ENCODE peak calls at places on chromosomes 5 and 9, in five cellular contexts. One of them, this sample, is unnamed.

GRCh38 chr5:124698774-124699173 is 47.7 kb downstream of the ZNF608 start:
- DNase-seq in AG04449: no peak
- DNase-seq in body of pancreas: no peak
- DNase-seq in fibroblast of mammary gland: peak
- DNase-seq in mammary epithelial cell: no peak
- DNase-seq in this sample: no peak

GRCh38 chr9:95753762-95754465 is 121.6 kb upstream of the ERCC6L2 start:
- DNase-seq in AG04449: no peak
- DNase-seq in body of pancreas: no peak
- DNase-seq in fibroblast of mammary gland: no peak
- DNase-seq in mammary epithelial cell: no peak
- DNase-seq in this sample: no peak

GRCh38 chr5:177354256-177354655 is 2.8 kb upstream of the LMAN2 start:
- DNase-seq in AG04449: no peak
- DNase-seq in body of pancreas: no peak
- DNase-seq in fibroblast of mammary gland: no peak
- DNase-seq in mammary epithelial cell: no peak
- DNase-seq in this sample: no peak

GRCh38 chr9:6646028-6646636 is 603 bp upstream of the GLDC start:
- DNase-seq in AG04449: no peak
- DNase-seq in body of pancreas: no peak
- DNase-seq in fibroblast of mammary gland: no peak
- DNase-seq in mammary epithelial cell: no peak
- DNase-seq in this sample: no peak

GRCh38 chr9:846852-847251 is 5.4 kb downstream of the DMRT1 start:
- DNase-seq in AG04449: no peak
- DNase-seq in body of pancreas: no peak
- DNase-seq in fibroblast of mammary gland: no peak
- DNase-seq in mammary epithelial cell: peak
- DNase-seq in this sample: no peak

GRCh38 chr9:126700903-126701819 is 87.4 kb downstream of the LMX1B start:
- DNase-seq in AG04449: no peak
- DNase-seq in body of pancreas: no peak
- DNase-seq in fibroblast of mammary gland: no peak
- DNase-seq in mammary epithelial cell: no peak
- DNase-seq in this sample: no peak

GRCh38 chr9:68872026-68872501 is 141.8 kb downstream of the PRKACG start:
- DNase-seq in AG04449: no peak
- DNase-seq in body of pancreas: peak
- DNase-seq in fibroblast of mammary gland: no peak
- DNase-seq in mammary epithelial cell: no peak
- DNase-seq in this sample: peak

GRCh38 chr9:114507726-114508125 is 2.5 kb upstream of the WHRN start:
- DNase-seq in AG04449: no peak
- DNase-seq in body of pancreas: no peak
- DNase-seq in fibroblast of mammary gland: peak
- DNase-seq in mammary epithelial cell: peak
- DNase-seq in this sample: no peak

GRCh38 chr5:61000887-61001286 is 55.9 kb downstream of the NDUFAF2 start:
- DNase-seq in AG04449: peak
- DNase-seq in body of pancreas: no peak
- DNase-seq in fibroblast of mammary gland: peak
- DNase-seq in mammary epithelial cell: no peak
- DNase-seq in this sample: no peak

GRCh38 chr9:124870723-124871122 is 8.8 kb downstream of the ARPC5L start:
- DNase-seq in AG04449: no peak
- DNase-seq in body of pancreas: no peak
- DNase-seq in fibroblast of mammary gland: no peak
- DNase-seq in mammary epithelial cell: no peak
- DNase-seq in this sample: no peak

GRCh38 chr5:158709279-158709678 is 390.4 kb downstream of the EBF1 start:
- DNase-seq in AG04449: no peak
- DNase-seq in body of pancreas: no peak
- DNase-seq in fibroblast of mammary gland: no peak
- DNase-seq in mammary epithelial cell: no peak
- DNase-seq in this sample: no peak

GRCh38 chr9:69195019-69195418 is 20.9 kb downstream of the TJP2 start:
- DNase-seq in AG04449: no peak
- DNase-seq in body of pancreas: no peak
- DNase-seq in fibroblast of mammary gland: no peak
- DNase-seq in mammary epithelial cell: no peak
- DNase-seq in this sample: no peak

GRCh38 chr5:108636135-108636888 is 111.4 kb upstream of the FER start:
- DNase-seq in AG04449: no peak
- DNase-seq in body of pancreas: no peak
- DNase-seq in fibroblast of mammary gland: no peak
- DNase-seq in mammary epithelial cell: no peak
- DNase-seq in this sample: no peak

GRCh38 chr5:80659111-80659510 is 4.3 kb upstream of the DHFR start:
- DNase-seq in AG04449: no peak
- DNase-seq in body of pancreas: no peak
- DNase-seq in fibroblast of mammary gland: peak
- DNase-seq in mammary epithelial cell: peak
- DNase-seq in this sample: no peak

GRCh38 chr5:96214442-96215197 is 218.4 kb downstream of the PCSK1 start:
- DNase-seq in AG04449: no peak
- DNase-seq in body of pancreas: peak
- DNase-seq in fibroblast of mammary gland: no peak
- DNase-seq in mammary epithelial cell: no peak
- DNase-seq in this sample: no peak

GRCh38 chr9:137095664-137096517 is 9.1 kb downstream of the MAN1B1 start:
- DNase-seq in AG04449: no peak
- DNase-seq in body of pancreas: no peak
- DNase-seq in fibroblast of mammary gland: no peak
- DNase-seq in mammary epithelial cell: no peak
- DNase-seq in this sample: no peak

GRCh38 chr9:4048441-4048840 is 251.4 kb downstream of the GLIS3 start:
- DNase-seq in AG04449: no peak
- DNase-seq in body of pancreas: no peak
- DNase-seq in fibroblast of mammary gland: peak
- DNase-seq in mammary epithelial cell: no peak
- DNase-seq in this sample: no peak

GRCh38 chr5:91245871-91246270 is 137.2 kb downstream of the ARRDC3 start:
- DNase-seq in AG04449: no peak
- DNase-seq in body of pancreas: no peak
- DNase-seq in fibroblast of mammary gland: peak
- DNase-seq in mammary epithelial cell: no peak
- DNase-seq in this sample: no peak

GRCh38 chr5:170420809-170421412 is 31.7 kb upstream of the KCNMB1 start:
- DNase-seq in AG04449: peak
- DNase-seq in body of pancreas: peak
- DNase-seq in fibroblast of mammary gland: peak
- DNase-seq in mammary epithelial cell: peak
- DNase-seq in this sample: peak

GRCh38 chr5:2109566-2109965 is 226.8 kb upstream of the IRX4 start:
- DNase-seq in AG04449: no peak
- DNase-seq in body of pancreas: no peak
- DNase-seq in fibroblast of mammary gland: no peak
- DNase-seq in mammary epithelial cell: no peak
- DNase-seq in this sample: no peak

GRCh38 chr9:87405677-87406544 is 91.8 kb upstream of the DAPK1 start:
- DNase-seq in AG04449: no peak
- DNase-seq in body of pancreas: peak
- DNase-seq in fibroblast of mammary gland: peak
- DNase-seq in mammary epithelial cell: no peak
- DNase-seq in this sample: no peak

GRCh38 chr9:23822331-23823169 is 3.5 kb downstream of the ELAVL2 start:
- DNase-seq in AG04449: no peak
- DNase-seq in body of pancreas: no peak
- DNase-seq in fibroblast of mammary gland: no peak
- DNase-seq in mammary epithelial cell: no peak
- DNase-seq in this sample: no peak

GRCh38 chr9:23826120-23826629 is at the start of gene ELAVL2:
- DNase-seq in AG04449: peak
- DNase-seq in body of pancreas: peak
- DNase-seq in fibroblast of mammary gland: peak
- DNase-seq in mammary epithelial cell: peak
- DNase-seq in this sample: peak

GRCh38 chr9:23824241-23825142 is 1.5 kb downstream of the ELAVL2 start:
- DNase-seq in AG04449: no peak
- DNase-seq in body of pancreas: peak
- DNase-seq in fibroblast of mammary gland: no peak
- DNase-seq in mammary epithelial cell: peak
- DNase-seq in this sample: no peak

GRCh38 chr9:23825143-23825531 is 903 bp downstream of the ELAVL2 start:
- DNase-seq in AG04449: no peak
- DNase-seq in body of pancreas: no peak
- DNase-seq in fibroblast of mammary gland: no peak
- DNase-seq in mammary epithelial cell: peak
- DNase-seq in this sample: no peak

DNA sequence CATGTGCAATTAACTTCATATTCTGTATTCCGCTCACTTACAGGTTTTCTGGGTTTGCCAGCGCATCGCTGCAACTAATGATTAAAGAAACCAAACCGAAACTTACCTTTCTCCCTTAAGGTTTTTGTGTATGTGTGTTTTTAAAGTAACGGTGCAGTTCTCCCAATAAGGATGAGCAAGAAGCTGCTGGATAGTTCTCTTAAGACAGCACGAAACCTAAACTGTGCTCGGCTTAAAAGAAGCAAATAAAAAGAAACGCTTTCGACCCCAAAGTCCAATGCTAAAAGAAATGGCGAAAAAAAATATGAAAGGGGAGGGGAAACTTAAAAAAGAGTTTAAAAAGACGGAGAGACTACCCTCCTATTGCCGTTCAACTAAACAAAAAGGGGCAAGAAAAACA is 340 bp downstream of the ELAVL2 start:
- DNase-seq in AG04449: no peak
- DNase-seq in body of pancreas: no peak
- DNase-seq in fibroblast of mammary gland: peak
- DNase-seq in mammary epithelial cell: no peak
- DNase-seq in this sample: no peak
- H3K4me3 ChIP-seq in AG04449: peak
- H3K4me3 ChIP-seq in body of pancreas: no peak
- H3K4me3 ChIP-seq in fibroblast of mammary gland: peak
- H3K4me3 ChIP-seq in mammary epithelial cell: peak
- H3K4me3 ChIP-seq in this sample: peak

GRCh38 chr9:91818226-91818587 is 131.8 kb downstream of the ROR2 start:
- DNase-seq in AG04449: no peak
- DNase-seq in body of pancreas: no peak
- DNase-seq in fibroblast of mammary gland: no peak
- DNase-seq in mammary epithelial cell: no peak
- DNase-seq in this sample: no peak

GRCh38 chr9:91816356-91816755 is 133.7 kb downstream of the ROR2 start:
- DNase-seq in AG04449: no peak
- DNase-seq in body of pancreas: no peak
- DNase-seq in fibroblast of mammary gland: no peak
- DNase-seq in mammary epithelial cell: no peak
- DNase-seq in this sample: no peak

GRCh38 chr9:91817493-91818225 is 132.4 kb downstream of the ROR2 start:
- DNase-seq in AG04449: peak
- DNase-seq in body of pancreas: no peak
- DNase-seq in fibroblast of mammary gland: peak
- DNase-seq in mammary epithelial cell: no peak
- DNase-seq in this sample: peak

GRCh38 chr9:91815896-91816295 is 134.1 kb downstream of the ROR2 start:
- DNase-seq in AG04449: no peak
- DNase-seq in body of pancreas: no peak
- DNase-seq in fibroblast of mammary gland: no peak
- DNase-seq in mammary epithelial cell: no peak
- DNase-seq in this sample: no peak

DNA sequence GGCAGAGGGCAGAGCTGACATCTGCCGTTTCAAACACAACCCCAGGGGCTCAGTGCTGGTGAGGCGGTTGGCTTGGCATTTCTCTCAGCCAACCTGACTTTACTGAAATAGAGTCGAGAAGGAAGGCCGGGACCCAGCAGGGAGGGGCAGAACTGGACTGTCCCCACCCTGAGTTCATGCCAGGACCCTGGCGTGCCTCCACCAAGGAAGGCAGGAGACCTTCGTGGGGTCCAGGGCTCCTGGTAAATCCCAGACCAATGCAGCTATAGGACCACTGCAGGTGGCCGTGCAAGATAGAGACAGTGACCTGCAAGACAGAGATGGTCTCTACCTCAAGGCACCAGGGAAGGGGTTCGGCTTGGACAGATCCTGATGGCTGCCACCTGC is 132.9 kb downstream of the ROR2 start:
- DNase-seq in AG04449: no peak
- DNase-seq in body of pancreas: no peak
- DNase-seq in fibroblast of mammary gland: no peak
- DNase-seq in mammary epithelial cell: no peak
- DNase-seq in this sample: no peak
- H3K4me3 ChIP-seq in AG04449: peak
- H3K4me3 ChIP-seq in body of pancreas: no peak
- H3K4me3 ChIP-seq in fibroblast of mammary gland: no peak
- H3K4me3 ChIP-seq in mammary epithelial cell: no peak
- H3K4me3 ChIP-seq in this sample: no peak

GRCh38 chr5:174624754-174625506 is 99.5 kb upstream of the MSX2 start:
- DNase-seq in AG04449: no peak
- DNase-seq in body of pancreas: no peak
- DNase-seq in fibroblast of mammary gland: no peak
- DNase-seq in mammary epithelial cell: no peak
- DNase-seq in this sample: no peak
- H3K4me3 ChIP-seq in AG04449: no peak
- H3K4me3 ChIP-seq in body of pancreas: no peak
- H3K4me3 ChIP-seq in fibroblast of mammary gland: no peak
- H3K4me3 ChIP-seq in mammary epithelial cell: no peak
- H3K4me3 ChIP-seq in this sample: no peak

GRCh38 chr5:88952996-88953643 is 70.1 kb upstream of the MEF2C start:
- DNase-seq in AG04449: no peak
- DNase-seq in body of pancreas: no peak
- DNase-seq in fibroblast of mammary gland: no peak
- DNase-seq in mammary epithelial cell: no peak
- DNase-seq in this sample: no peak

GRCh38 chr5:88954511-88954910 is 71.5 kb upstream of the MEF2C start:
- DNase-seq in AG04449: no peak
- DNase-seq in body of pancreas: no peak
- DNase-seq in fibroblast of mammary gland: no peak
- DNase-seq in mammary epithelial cell: no peak
- DNase-seq in this sample: no peak

GRCh38 chr5:88948746-88949600 is 66.0 kb upstream of the MEF2C start:
- DNase-seq in AG04449: no peak
- DNase-seq in body of pancreas: no peak
- DNase-seq in fibroblast of mammary gland: no peak
- DNase-seq in mammary epithelial cell: no peak
- DNase-seq in this sample: no peak

GRCh38 chr5:88955403-88955802 is 72.4 kb upstream of the MEF2C start:
- DNase-seq in AG04449: no peak
- DNase-seq in body of pancreas: no peak
- DNase-seq in fibroblast of mammary gland: no peak
- DNase-seq in mammary epithelial cell: no peak
- DNase-seq in this sample: no peak

DNA sequence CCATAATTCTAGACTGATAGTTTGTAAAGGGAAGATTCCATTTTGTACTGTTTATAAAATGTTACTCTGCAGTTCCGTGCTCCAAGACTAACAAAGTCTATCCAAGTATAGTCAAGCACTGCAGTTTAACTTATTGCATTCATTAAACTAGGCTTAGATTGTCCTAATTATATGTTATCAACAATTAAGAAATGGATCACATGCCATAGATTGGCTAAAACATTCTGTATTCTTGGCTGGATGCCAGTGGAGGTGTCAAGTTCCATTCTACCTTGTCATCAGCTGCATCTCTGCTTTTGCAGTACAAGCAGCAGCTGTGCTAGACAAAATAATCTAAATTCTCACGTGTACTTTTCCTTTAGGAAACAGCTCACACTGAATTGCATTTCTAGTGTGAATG is 69.4 kb upstream of the MEF2C start:
- DNase-seq in AG04449: no peak
- DNase-seq in body of pancreas: no peak
- DNase-seq in fibroblast of mammary gland: peak
- DNase-seq in mammary epithelial cell: no peak
- DNase-seq in this sample: no peak
- H3K4me3 ChIP-seq in AG04449: no peak
- H3K4me3 ChIP-seq in body of pancreas: no peak
- H3K4me3 ChIP-seq in fibroblast of mammary gland: no peak
- H3K4me3 ChIP-seq in mammary epithelial cell: no peak
- H3K4me3 ChIP-seq in this sample: no peak

This sample was measured in NT2/D1.